ENCODE peak calls at places on chromosomes 5 and 9, in four cellular contexts. S, N, V and A are unnamed samples.
A peak's percentile ranks its signal among the peaks of the same experiment; 100 is the strongest.

GRCh38 chr5:179235416-179236400 is 109.6 kb downstream of the ADAMTS2 start:
- DNase-seq in S (no peak), N (no peak), V (no peak), A (peak; percentile 17)

GRCh38 chr5:173618927-173619519 is 2.6 kb upstream of the BOD1 start:
- DNase-seq in S (peak; percentile 58), N (no peak), V (peak; percentile 58), A (no peak)

GRCh38 chr5:67268233-67269011 is 71.8 kb upstream of the CD180 start:
- DNase-seq in S (peak; percentile 95), N (no peak), V (no peak), A (no peak)

GRCh38 chr5:176629853-176630680 is at the start of the genes EIF4E1B and SNCB:
- DNase-seq in S (no peak), N (no peak), V (peak; percentile 70), A (peak; percentile 71)

GRCh38 chr5:35919191-35919590 is 19.2 kb downstream of the CAPSL start:
- DNase-seq in S (peak; percentile 95), N (no peak), V (no peak), A (no peak)

GRCh38 chr5:1415626-1416360 is 29.4 kb downstream of the SLC6A3 start:
- DNase-seq in S (no peak), N (no peak), V (no peak), A (no peak)

GRCh38 chr5:134248271-134248670 is 22.4 kb upstream of the PPP2CA start:
- DNase-seq in S (peak; percentile 17), N (no peak), V (no peak), A (no peak)

GRCh38 chr5:169803077-169803981 is 166.3 kb downstream of the DOCK2 start:
- DNase-seq in S (peak; percentile 100), N (no peak), V (peak; percentile 88), A (no peak)

GRCh38 chr5:26121343-26121742 is 917.0 kb downstream of the CDH9 start:
- DNase-seq in S (no peak), N (no peak), V (peak; percentile 45), A (peak; percentile 36)

GRCh38 chr9:92611621-92612275 is 58.2 kb downstream of the IPPK start:
- DNase-seq in S (no peak), N (no peak), V (no peak), A (no peak)

GRCh38 chr9:121472361-121472910 is 27.2 kb downstream of the GGTA1 start:
- DNase-seq in S (no peak), N (no peak), V (no peak), A (no peak)

GRCh38 chr9:98031935-98032334 is 24.6 kb upstream of the NANS start:
- DNase-seq in S (peak; percentile 90), N (no peak), V (peak; percentile 37), A (no peak)

GRCh38 chr5:95555553-95555952 is 652 bp downstream of the ARSK start:
- DNase-seq in S (peak; percentile 6), N (no peak), V (no peak), A (no peak)

GRCh38 chr9:15927131-15927530 is 374.3 kb downstream of the CCDC171 start:
- DNase-seq in S (peak; percentile 24), N (no peak), V (no peak), A (no peak)

GRCh38 chr5:139180850-139181785 is 17.1 kb downstream of the SIL1 start:
- DNase-seq in S (no peak), N (no peak), V (no peak), A (no peak)

GRCh38 chr5:142446131-142446959 is 121.5 kb upstream of the SPRY4 start:
- DNase-seq in S (peak; percentile 84), N (no peak), V (peak; percentile 76), A (no peak)

GRCh38 chr5:55480781-55481180 is 54.0 kb downstream of the PLPP1 start:
- DNase-seq in S (peak; percentile 79), N (no peak), V (no peak), A (no peak)

GRCh38 chr5:473344-474192 is 30.6 kb downstream of the EXOC3 start:
- DNase-seq in S (peak; percentile 34), N (no peak), V (peak; percentile 82), A (no peak)

GRCh38 chr9:68719847-68720246 is 14.8 kb downstream of the PIP5K1B start:
- DNase-seq in S (no peak), N (no peak), V (no peak), A (no peak)

GRCh38 chr9:113399646-113400200 is 1.4 kb downstream of the ALAD start:
- DNase-seq in S (no peak), N (no peak), V (peak; percentile 74), A (no peak)

GRCh38 chr5:72959257-72959656 is 3.4 kb downstream of the FCHO2 start:
- DNase-seq in S (no peak), N (no peak), V (no peak), A (no peak)

GRCh38 chr5:13510616-13511015 is 433.9 kb downstream of the DNAH5 start:
- DNase-seq in S (peak; percentile 5), N (no peak), V (no peak), A (no peak)

GRCh38 chr5:16626696-16627264 is 10.0 kb upstream of the RETREG1 start:
- DNase-seq in S (no peak), N (no peak), V (no peak), A (no peak)

DNA sequence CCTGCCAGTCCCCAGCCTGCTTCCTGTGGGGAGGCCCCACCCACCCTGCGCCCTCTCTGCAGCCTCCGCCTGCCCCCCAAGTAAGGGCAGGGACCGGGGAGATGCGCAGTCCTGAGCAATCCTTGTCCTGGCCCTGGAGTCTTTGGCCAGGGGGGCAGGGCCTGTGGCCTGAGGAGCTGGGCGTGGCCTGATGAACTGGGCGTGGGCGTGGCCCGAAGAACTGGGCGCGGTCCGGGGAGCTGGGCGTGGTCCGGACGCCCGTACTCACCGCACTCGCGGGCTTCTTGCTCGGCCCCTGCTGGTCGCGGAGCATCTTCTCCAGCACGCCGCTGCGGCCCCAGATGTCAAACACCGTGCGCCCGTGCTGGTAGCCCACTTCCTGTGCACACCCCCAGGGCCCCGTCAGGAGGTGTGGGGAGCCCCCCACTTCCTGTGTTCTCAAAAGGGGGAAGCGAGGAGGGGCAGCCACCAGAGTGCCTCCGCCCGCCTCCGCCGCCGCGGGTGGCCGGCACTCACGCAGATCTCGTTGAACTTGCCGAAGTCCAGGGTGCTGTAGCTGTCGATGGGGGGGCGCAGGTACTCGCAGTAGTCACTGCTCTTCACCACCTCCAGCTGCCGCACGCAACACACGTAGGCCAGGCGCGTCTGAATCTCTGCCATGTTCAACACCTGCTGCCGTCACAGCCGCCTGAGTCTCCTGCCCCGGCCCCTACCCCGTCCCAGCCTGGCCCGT is 2.7 kb upstream of the NSMF start:
- DNase-seq in S (no peak), N (peak; percentile 66), V (peak; percentile 82), A (peak; percentile 94)
- H3K9ac ChIP-seq in S (no peak overlapping the region), N (no peak overlapping the region), V (no peak overlapping the region), A (no peak overlapping the region)

DNA sequence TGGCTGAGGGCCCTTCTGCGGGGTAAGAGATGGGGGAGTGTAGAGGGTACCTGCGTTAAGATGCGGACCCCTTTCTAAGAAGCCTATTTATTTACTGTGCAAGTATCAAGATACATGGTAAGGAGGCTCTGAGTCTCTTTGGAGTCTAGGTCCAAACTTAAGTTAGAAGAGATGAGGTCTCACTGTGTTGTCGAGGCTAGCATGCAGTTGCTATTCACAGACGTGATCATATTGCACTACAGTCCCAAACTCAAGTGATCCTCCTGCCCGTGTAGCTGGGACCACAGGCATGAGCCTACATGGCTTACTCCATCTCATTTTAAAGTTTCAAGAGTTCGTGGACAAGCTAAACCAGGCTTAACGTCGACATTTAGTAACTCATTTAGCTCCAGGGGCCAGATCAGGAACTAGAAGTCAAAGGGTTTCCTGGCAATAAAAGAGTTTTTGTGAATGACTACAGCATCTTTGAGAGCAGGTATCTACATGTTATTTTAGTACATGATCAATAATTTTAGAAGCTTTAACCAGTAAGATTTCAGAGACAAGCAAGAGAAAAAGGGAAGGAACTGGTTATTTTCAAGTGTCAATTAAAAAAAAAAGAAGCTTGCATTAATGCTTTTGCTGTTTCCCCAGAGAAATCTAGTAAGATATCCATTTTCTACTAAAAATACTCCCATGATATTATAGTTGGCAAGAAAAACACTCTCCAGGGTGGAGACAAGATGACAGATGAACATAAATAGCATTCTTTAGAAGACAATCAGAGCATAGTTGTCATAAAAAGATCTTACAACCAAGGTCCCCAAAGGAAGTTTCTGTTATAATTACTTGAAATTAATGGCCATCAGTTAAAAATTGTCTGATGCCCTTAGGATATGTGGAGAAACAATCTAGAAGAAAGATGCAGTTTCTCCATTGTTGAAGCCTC is 141.3 kb downstream of the SCAMP1 start:
- DNase-seq in S (no peak), N (no peak), V (no peak), A (no peak)
- H3K56ac ChIP-seq in S (no peak overlapping the region), N (no peak overlapping the region), V (no peak overlapping the region), A (no peak overlapping the region)

GRCh38 chr5:164359931-164360290 is 854.5 kb downstream of the MAT2B start:
- DNase-seq in S (peak; percentile 13), N (no peak), V (no peak), A (no peak)
- H3K9ac ChIP-seq in S (no peak overlapping the region), N (no peak overlapping the region), V (no peak overlapping the region), A (no peak overlapping the region)

DNA sequence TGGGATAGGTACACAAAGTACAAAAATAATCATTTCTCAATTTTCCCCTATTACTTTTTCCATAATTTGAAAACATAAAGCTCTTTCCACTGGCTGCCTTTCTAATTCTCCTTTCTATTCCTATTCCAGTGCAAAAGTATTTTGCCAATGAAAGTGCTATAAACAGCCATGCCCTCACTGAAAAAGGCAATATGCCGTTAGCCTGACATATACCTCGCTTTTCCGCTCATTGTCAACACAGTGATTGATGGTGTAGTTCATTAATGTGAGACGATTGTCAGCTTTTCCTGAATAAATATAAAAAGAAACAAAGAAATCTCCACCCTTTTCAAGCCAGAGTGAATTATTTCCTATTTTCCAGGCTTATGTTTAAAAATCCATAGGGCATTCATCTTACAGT is 97.5 kb downstream of the EBF1 start:
- DNase-seq in S (no peak), N (no peak), V (no peak), A (no peak)
- H3K56ac ChIP-seq in S (no peak overlapping the region), N (no peak overlapping the region), V (no peak overlapping the region), A (no peak overlapping the region)

GRCh38 chr9:21402387-21403247 is 6.3 kb upstream of the IFNA8 start:
- DNase-seq in S (no peak), N (no peak), V (peak; percentile 67), A (peak; percentile 77)
- H3K9ac ChIP-seq in S (no peak overlapping the region), N (no peak overlapping the region), V (peak overlapping the region; percentile 28), A (no peak overlapping the region)

DNA sequence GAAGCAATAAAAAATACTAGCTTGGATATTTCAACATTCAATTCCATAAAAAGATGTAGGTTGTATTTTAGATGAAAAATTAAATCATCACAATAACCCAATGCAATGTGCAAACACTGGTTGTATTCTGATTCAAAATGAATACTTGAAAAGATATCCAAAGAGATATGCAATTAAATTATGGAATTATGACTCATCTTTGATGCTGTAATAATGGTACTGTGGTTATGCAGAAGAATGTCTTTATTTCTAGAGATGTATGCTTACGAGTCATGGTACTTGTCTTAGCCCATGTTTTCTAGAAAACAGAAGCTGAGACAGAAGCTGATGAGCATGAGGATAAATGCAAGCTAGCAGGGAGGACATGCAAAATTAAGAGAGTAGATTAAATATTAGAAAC is 1941.4 kb upstream of the NUDT12 start:
- DNase-seq in S (peak; percentile 13), N (no peak), V (no peak), A (no peak)
- H3K56ac ChIP-seq in S (no peak overlapping the region), N (no peak overlapping the region), V (no peak overlapping the region), A (no peak overlapping the region)